ENCODE peak calls at places on chromosomes 16 and 17, in seven cellular contexts. F, Z, B, W, I, G and K are unnamed samples. For H3K4me1, the result is how much of the 10 kb centered on the place peaks cover.

GRCh38 chr17:44830359-44831269 is 527 bp upstream of the GJC1 start:
- DNase-seq in F (peak), Z (no peak), W (peak), I (no peak), G (peak), B (no peak), K (peak)

GRCh38 chr16:89153848-89154271 is 17.7 kb upstream of the CDH15 start:
- DNase-seq in G (no peak), Z (peak), F (no peak), W (no peak), I (no peak), B (peak), K (no peak)

GRCh38 chr17:50426472-50426782 is 409 bp downstream of the ACSF2 start:
- DNase-seq in I (no peak), G (no peak), Z (no peak), W (no peak), F (no peak), B (no peak), K (no peak)

GRCh38 chr17:61833536-61834203 is 29.7 kb downstream of the BRIP1 start:
- DNase-seq in I (no peak), G (no peak), B (no peak), W (no peak), Z (peak), F (no peak), K (no peak)

GRCh38 chr16:86093801-86094750 is 195.1 kb downstream of the IRF8 start:
- DNase-seq in F (no peak), G (no peak), W (no peak), I (peak), B (no peak), Z (no peak), K (no peak)

GRCh38 chr17:34445145-34445544 is 82.1 kb upstream of the CCL1 start:
- DNase-seq in W (no peak), G (no peak), B (no peak), Z (no peak), I (no peak), F (no peak), K (no peak)

GRCh38 chr16:13143551-13143950 is 242.2 kb downstream of the SHISA9 start:
- DNase-seq in G (no peak), I (no peak), F (no peak), W (no peak), B (no peak), Z (no peak), K (no peak)

GRCh38 chr17:79214940-79215604 is 140.4 kb downstream of the ENGASE start:
- DNase-seq in B (no peak), Z (no peak), I (no peak), W (no peak), F (no peak), G (no peak), K (no peak)

GRCh38 chr17:7886227-7887037 is 2.2 kb upstream of the CHD3 start:
- DNase-seq in Z (no peak), B (no peak), G (peak), F (no peak), W (peak), I (no peak), K (peak)

GRCh38 chr16:73505178-73505968 is 457.4 kb upstream of the ZFHX3 start:
- DNase-seq in I (no peak), Z (no peak), W (no peak), F (no peak), G (no peak), B (no peak), K (no peak)

GRCh38 chr17:72053069-72053846 is 67.6 kb upstream of the SOX9 start:
- DNase-seq in Z (no peak), G (no peak), B (peak), W (peak), F (no peak), I (no peak), K (no peak)

GRCh38 chr17:77096570-77097214 is 44.1 kb upstream of the SEC14L1 start:
- DNase-seq in Z (no peak), I (no peak), B (no peak), G (peak), W (no peak), F (no peak), K (no peak)

GRCh38 chr17:29010586-29010985 is 4.8 kb upstream of the SEZ6 start:
- DNase-seq in F (no peak), I (no peak), G (no peak), W (no peak), Z (no peak), B (no peak), K (no peak)

GRCh38 chr17:42692489-42692888 is 10.2 kb downstream of the CNTNAP1 start:
- DNase-seq in I (no peak), Z (no peak), W (no peak), B (peak), G (no peak), F (no peak), K (no peak)

GRCh38 chr16:68299571-68300453 is 10.9 kb downstream of the SLC7A6OS start:
- DNase-seq in W (no peak), F (no peak), G (no peak), I (no peak), B (no peak), Z (no peak), K (no peak)
- H3K4me1 ChIP-seq in W (under half), F (half or more), G (under half), I (under half), B (under half), Z (under half), K (under half)

GRCh38 chr16:56614549-56614991 is 6.2 kb downstream of the MT2A start:
- DNase-seq in I (no peak), W (no peak), B (no peak), G (peak), Z (peak), F (no peak), K (no peak)
- H3K4me1 ChIP-seq in I (under half), W (under half), B (under half), G (half or more), Z (half or more), F (half or more), K (under half)

GRCh38 chr16:9094008-9094846 is 2.8 kb downstream of the HAPSTR1 start:
- DNase-seq in Z (no peak), F (no peak), W (no peak), B (no peak), I (no peak), G (no peak), K (no peak)
- H3K4me1 ChIP-seq in Z (half or more), F (half or more), W (under half), B (under half), I (half or more), G (under half), K (under half)

GRCh38 chr16:14373901-14374300 is 256.2 kb downstream of the PARN start:
- DNase-seq in F (no peak), Z (no peak), I (no peak), G (no peak), W (no peak), B (no peak), K (no peak)
- H3K4me1 ChIP-seq in F (under half), Z (under half), I (under half), G (under half), W (under half), B (under half), K (under half)